ENCODE peak calls at places on chromosomes 12 and 14, in six cellular contexts. A is GM12878, H is A549, B is K562, J is endothelial cell of umbilical vein, S is HepG2. Z is an unnamed sample.
A peak's percentile ranks its signal among the peaks of the same experiment; 100 is the strongest.

GRCh38 chr14:32711103-32711680 is 227.5 kb upstream of the NPAS3 start:
- DNase-seq in A (no peak), H (peak; percentile 26), B (peak; percentile 28), J (peak; percentile 51), S (peak; percentile 62), Z (peak; percentile 37)

GRCh38 chr14:87522575-87522974 is 470.4 kb downstream of the GALC start:
- DNase-seq in A (no peak), H (no peak), B (no peak), J (no peak), S (no peak), Z (no peak)

GRCh38 chr14:103499709-103500108 is 22.9 kb downstream of the CKB start:
- DNase-seq in A (no peak), H (no peak), B (no peak), J (no peak), S (no peak), Z (no peak)

GRCh38 chr12:24896171-24896570 is 52.7 kb downstream of the BCAT1 start:
- DNase-seq in A (no peak), H (no peak), B (no peak), J (no peak), S (no peak), Z (no peak)

GRCh38 chr12:94623161-94623920 is 27.0 kb downstream of the TMCC3 start:
- DNase-seq in A (no peak), H (no peak), B (no peak), J (peak; percentile 23), S (no peak), Z (no peak)

GRCh38 chr12:32494676-32495075 is 95.3 kb downstream of the FGD4 start:
- DNase-seq in A (no peak), H (no peak), B (no peak), J (no peak), S (no peak), Z (no peak)

GRCh38 chr12:62632521-62632920 is 165.9 kb downstream of the MON2 start:
- DNase-seq in A (no peak), H (no peak), B (no peak), J (peak; percentile 8), S (peak; percentile 5), Z (peak; percentile 50)

GRCh38 chr14:76644875-76645518 is 116.3 kb upstream of the VASH1 start:
- DNase-seq in A (no peak), H (peak; percentile 58), B (peak; percentile 42), J (peak; percentile 41), S (peak; percentile 30), Z (peak; percentile 49)

GRCh38 chr12:24754690-24755638 is 193.9 kb downstream of the BCAT1 start:
- DNase-seq in A (no peak), H (no peak), B (no peak), J (no peak), S (peak; percentile 94), Z (no peak)

GRCh38 chr12:46831335-46832083 is 5.7 kb upstream of the SLC38A4 start:
- DNase-seq in A (no peak), H (no peak), B (no peak), J (no peak), S (no peak), Z (no peak)

GRCh38 chr12:99619389-99620158 is 28.0 kb upstream of the GARIN6 start:
- DNase-seq in A (no peak), H (no peak), B (peak; percentile 12), J (no peak), S (peak; percentile 14), Z (peak; percentile 62)

GRCh38 chr12:39037115-39037514 is 131.7 kb upstream of the CPNE8 start:
- DNase-seq in A (no peak), H (no peak), B (no peak), J (no peak), S (no peak), Z (no peak)

GRCh38 chr14:99995700-99996356 is 69.4 kb upstream of the EVL start:
- DNase-seq in A (peak; percentile 89), H (peak; percentile 77), B (peak; percentile 65), J (peak; percentile 53), S (peak; percentile 55), Z (peak; percentile 83)

GRCh38 chr14:99707921-99708320 is 23.8 kb downstream of the CYP46A1 start:
- DNase-seq in A (no peak), H (no peak), B (no peak), J (no peak), S (no peak), Z (no peak)

GRCh38 chr12:73898645-73899044 is 639.0 kb upstream of the ATXN7L3B start:
- DNase-seq in A (no peak), H (no peak), B (no peak), J (no peak), S (no peak), Z (no peak)

GRCh38 chr12:88544991-88545684 is 35.1 kb downstream of the KITLG start:
- DNase-seq in A (no peak), H (no peak), B (no peak), J (no peak), S (no peak), Z (no peak)

GRCh38 chr14:73477618-73478266 is 13.0 kb upstream of the RIOX1 start:
- DNase-seq in A (peak; percentile 90), H (no peak), B (no peak), J (no peak), S (no peak), Z (no peak)

GRCh38 chr12:31339831-31340622 is 14.1 kb upstream of the SINHCAF start:
- DNase-seq in A (no peak), H (no peak), B (no peak), J (no peak), S (no peak), Z (no peak)

DNA sequence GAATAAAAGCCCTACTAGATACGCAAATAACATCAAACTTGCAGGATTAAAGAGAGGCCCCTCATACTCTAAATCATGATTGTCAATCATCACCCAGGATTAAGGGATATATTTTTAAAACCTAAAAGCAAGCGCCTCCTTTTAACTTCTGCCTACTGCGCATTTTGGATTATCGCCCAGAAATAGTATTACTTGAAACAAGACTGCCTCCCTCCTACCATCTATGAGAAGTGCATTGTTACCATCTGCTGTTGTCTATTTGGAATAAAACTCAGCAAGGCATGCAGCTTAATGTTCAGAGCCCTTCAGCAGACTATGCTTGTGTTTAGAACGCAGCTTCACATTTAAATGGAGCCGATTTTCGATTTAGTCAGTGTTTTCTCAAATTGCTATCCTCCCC is 79.6 kb downstream of the EXOC5 start:
- DNase-seq in A (no peak), H (peak; percentile 6), B (peak; percentile 15), J (no peak), S (peak; percentile 3), Z (peak; percentile 8)
- TF ChIP-seq CTCF in A (no peak), H (no peak), B (peak; percentile 44), J (no peak), S (peak; percentile 35), Z (no peak)

GRCh38 chr12:6959376-6960290 is 8.5 kb downstream of the PTPN6 start:
- DNase-seq in A (no peak), H (no peak), B (no peak), J (no peak), S (no peak), Z (no peak)
- H3K4me3 ChIP-seq in A (peak overlapping the region; percentile 95), H (no peak overlapping the region), B (no peak overlapping the region), J (no peak overlapping the region), S (no peak overlapping the region), Z (peak overlapping the region; percentile 36)

DNA sequence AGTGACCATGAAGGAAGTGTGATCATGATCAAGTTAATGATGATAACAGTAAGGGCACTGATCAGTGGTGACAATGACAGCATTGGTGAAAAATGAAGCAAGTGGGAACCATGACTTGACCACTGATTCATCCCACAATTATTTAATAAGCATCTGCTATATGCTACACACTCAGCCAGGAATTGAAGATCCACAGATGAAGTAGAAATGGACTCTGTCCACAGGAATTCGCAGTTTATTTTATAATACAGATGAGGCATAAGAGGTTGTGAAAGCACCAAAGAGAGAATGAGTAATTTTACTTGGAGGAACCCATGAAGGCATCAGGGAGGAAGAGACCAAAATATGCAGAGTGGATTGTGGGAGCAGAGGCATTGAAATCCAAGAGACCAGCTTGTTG is 33.8 kb upstream of the SMUG1 start:
- DNase-seq in A (no peak), H (peak; percentile 24), B (no peak), J (no peak), S (no peak), Z (no peak)
- TF ChIP-seq MYC in A (no peak), H (no peak), B (no peak), J (no peak), S (no peak), Z (no peak)

DNA sequence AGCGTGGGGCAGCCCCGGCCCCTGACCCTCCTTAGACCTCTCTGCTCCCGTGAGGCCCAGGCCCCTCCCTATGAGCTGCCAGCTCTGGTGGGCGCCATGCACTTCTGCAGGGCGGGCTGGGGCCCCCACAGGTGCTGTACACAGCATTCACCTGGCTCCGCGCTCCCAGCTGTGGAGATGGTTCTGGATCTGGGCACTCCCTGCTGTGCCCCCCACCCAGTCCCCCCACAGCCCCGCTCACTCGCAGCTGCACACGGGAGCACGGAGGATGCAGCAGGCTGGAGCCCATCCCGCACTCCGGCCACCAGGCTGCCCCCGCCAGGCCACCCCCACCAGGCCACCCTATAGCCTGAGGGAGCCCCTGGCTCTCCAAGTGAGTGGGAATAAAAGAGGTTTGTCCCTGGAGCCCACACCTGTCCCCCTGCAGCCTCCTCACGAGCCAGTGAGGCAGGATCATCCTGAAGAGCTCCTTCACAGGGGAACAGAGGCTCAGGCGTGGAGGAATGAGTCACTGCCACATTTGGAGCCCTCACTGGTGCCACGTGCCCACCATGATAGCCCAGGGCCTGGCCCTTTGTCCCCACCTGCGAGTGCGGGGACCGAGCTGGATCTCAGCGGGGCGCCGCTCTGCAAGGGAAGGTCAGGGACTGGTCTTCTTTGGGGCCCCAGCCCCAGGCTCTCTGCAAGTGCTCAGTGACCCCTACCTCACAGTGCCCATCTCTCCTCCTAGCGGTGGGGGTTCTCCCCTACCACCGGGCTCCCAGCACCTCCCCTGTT is 1.9 kb downstream of the ADSS1 start:
- DNase-seq in A (no peak), H (no peak), B (no peak), J (no peak), S (no peak), Z (no peak)
- TF ChIP-seq CTCF in A (no peak), H (no peak), B (no peak), J (no peak), S (no peak), Z (no peak)

DNA sequence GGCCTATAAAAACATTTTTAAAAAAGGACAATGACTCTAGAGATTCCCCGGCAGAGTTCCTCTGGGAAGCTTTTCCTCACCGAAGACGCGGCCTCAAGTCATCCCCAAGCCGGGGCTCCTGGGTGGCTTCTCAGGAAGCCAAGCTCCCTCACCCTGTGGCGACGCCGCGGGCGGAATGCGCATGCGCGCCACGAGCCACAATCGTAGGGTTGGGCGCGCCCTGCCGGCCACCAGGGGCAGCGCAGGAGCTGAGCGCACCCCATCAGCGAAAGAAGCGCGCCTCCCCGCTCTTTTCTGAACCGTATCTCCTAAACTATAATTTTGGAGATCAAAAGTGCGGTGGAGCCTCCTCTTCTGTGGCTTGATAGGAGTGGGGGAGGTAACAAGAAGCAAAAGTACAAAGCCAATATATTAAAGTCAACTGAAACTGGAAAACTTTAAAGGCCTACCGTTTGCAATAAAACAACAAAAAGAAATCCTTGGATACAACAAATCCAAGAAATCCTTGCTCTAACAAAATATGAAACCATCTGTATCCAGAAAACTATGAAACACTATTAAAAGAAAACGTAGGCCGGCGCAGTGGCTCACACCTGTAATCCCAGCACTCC is 17.4 kb upstream of the CHFR start:
- DNase-seq in A (no peak), H (no peak), B (peak; percentile 48), J (peak; percentile 38), S (no peak), Z (no peak)
- H3K4me3 ChIP-seq in A (no peak overlapping the region), H (no peak overlapping the region), B (no peak overlapping the region), J (no peak overlapping the region), S (no peak overlapping the region), Z (no peak overlapping the region)

DNA sequence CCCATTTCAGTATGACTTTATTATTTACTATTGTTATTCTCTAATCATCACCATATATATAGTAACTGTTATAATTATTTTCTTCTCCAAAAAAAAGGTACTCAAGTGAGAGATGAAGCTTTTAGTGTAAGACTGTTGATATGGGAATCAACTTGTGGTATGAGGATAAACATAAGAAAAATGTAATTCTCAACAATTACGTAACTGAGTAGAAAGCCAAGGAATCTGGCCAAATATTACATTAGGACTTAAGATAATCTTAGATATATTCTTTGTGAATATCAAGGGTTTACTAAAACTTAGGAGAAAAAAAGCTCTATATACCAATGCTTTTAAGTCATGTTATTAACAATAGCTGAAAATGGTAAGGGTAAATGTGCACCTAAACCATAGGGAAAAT is 13.3 kb downstream of the SENP1 start:
- DNase-seq in A (no peak), H (no peak), B (no peak), J (no peak), S (no peak), Z (no peak)
- TF ChIP-seq MYC in A (no peak), H (no peak), B (no peak), J (no peak), S (no peak), Z (no peak)

Z was measured in NB4.